ENCODE peak calls at places on chromosomes 4 and X, in four cellular contexts. Y, N, B and V are unnamed samples.

GRCh38 chrX:10518073-10518472 is 102.3 kb downstream of the MID1 start:
- DNase-seq in N (no peak), Y (no peak), B (no peak), V (no peak)

GRCh38 chr4:153427363-153428071 is 38.6 kb upstream of the TMEM131L start:
- DNase-seq in N (peak), Y (no peak), B (no peak), V (no peak)

GRCh38 chr4:105715692-105716278 is 7.2 kb downstream of the GSTCD start:
- DNase-seq in Y (peak), B (no peak), N (peak), V (no peak)

GRCh38 chr4:74884282-74884681 is 48.6 kb upstream of the PARM1 start:
- DNase-seq in N (no peak), B (no peak), Y (peak), V (peak)

GRCh38 chr4:189001283-189001970 is 862.2 kb downstream of the TRIML1 start:
- DNase-seq in Y (peak), B (no peak), N (no peak), V (no peak)

GRCh38 chr4:27010334-27010940 is 149.8 kb downstream of the STIM2 start:
- DNase-seq in B (peak), Y (no peak), N (peak), V (peak)

GRCh38 chr4:111230265-111230664 is 607.4 kb upstream of the PITX2 start:
- DNase-seq in N (peak), Y (no peak), B (no peak), V (no peak)

GRCh38 chr4:92215471-92215870 is 88.3 kb upstream of the GRID2 start:
- DNase-seq in N (no peak), Y (no peak), B (no peak), V (no peak)

GRCh38 chr4:53861856-53862610 is 202.4 kb downstream of the CHIC2 start:
- DNase-seq in N (peak), B (no peak), Y (peak), V (no peak)

GRCh38 chr4:16745887-16746286 is 152.6 kb downstream of the LDB2 start:
- DNase-seq in Y (no peak), B (no peak), N (no peak), V (no peak)

GRCh38 chr4:74546020-74546419 is 101.1 kb downstream of the AREG start:
- DNase-seq in Y (no peak), B (no peak), N (no peak), V (no peak)

GRCh38 chrX:85244411-85245210 is 820 bp downstream of the ZNF711 start:
- DNase-seq in B (peak), Y (no peak), N (peak), V (peak)

GRCh38 chr4:36317731-36318130 is 36.3 kb downstream of the DTHD1 start:
- DNase-seq in B (no peak), N (peak), Y (no peak), V (no peak)

GRCh38 chr4:176781739-176782100 is 11.0 kb downstream of the VEGFC start:
- DNase-seq in N (no peak), B (no peak), Y (no peak), V (no peak)

GRCh38 chr4:183342541-183343533 is 20.6 kb upstream of the CLDN24 start:
- DNase-seq in B (no peak), Y (no peak), N (no peak), V (no peak)